ENCODE peak calls at places on chromosomes 2 and 18, in eight cellular contexts. Y, E, C, H, R, A, T and I are unnamed samples.
A peak's percentile ranks its signal among the peaks of the same experiment; 100 is the strongest.

GRCh38 chr2:198376677-198377076 is 572.3 kb downstream of the PLCL1 start:
- DNase-seq in Y (no peak), E (no peak), C (no peak), H (no peak), R (no peak), A (no peak), T (no peak), I (no peak)

GRCh38 chr2:138997346-138997745 is 217.2 kb upstream of the NXPH2 start:
- DNase-seq in Y (no peak), E (no peak), C (no peak), H (no peak), R (no peak), A (no peak), T (no peak), I (no peak)

GRCh38 chr2:134774786-134775641 is 56.2 kb upstream of the TMEM163 start:
- DNase-seq in Y (no peak), E (no peak), C (no peak), H (no peak), R (no peak), A (no peak), T (no peak), I (no peak)

GRCh38 chr2:81148323-81148722 is 843.8 kb upstream of the LRRTM1 start:
- DNase-seq in Y (no peak), E (no peak), C (no peak), H (no peak), R (no peak), A (no peak), T (no peak), I (no peak)

GRCh38 chr18:48441405-48441881 is 32.3 kb upstream of the ZBTB7C start:
- DNase-seq in Y (no peak), E (no peak), C (peak; percentile 62), H (no peak), R (no peak), A (peak; percentile 96), T (no peak), I (peak; percentile 71)

GRCh38 chr2:17300141-17300540 is 218.1 kb downstream of the RAD51AP2 start:
- DNase-seq in Y (no peak), E (no peak), C (no peak), H (no peak), R (peak; percentile 39), A (no peak), T (no peak), I (no peak)

GRCh38 chr2:54692556-54692955 is 30.9 kb upstream of the EML6 start:
- DNase-seq in Y (no peak), E (no peak), C (no peak), H (no peak), R (no peak), A (no peak), T (no peak), I (no peak)

GRCh38 chr2:237058423-237058822 is 27.3 kb upstream of the COPS8 start:
- DNase-seq in Y (no peak), E (no peak), C (no peak), H (no peak), R (no peak), A (no peak), T (no peak), I (no peak)

GRCh38 chr2:16654775-16655456 is 10.7 kb downstream of the CYRIA start:
- DNase-seq in Y (no peak), E (no peak), C (no peak), H (no peak), R (no peak), A (no peak), T (no peak), I (peak; percentile 51)

GRCh38 chr2:47227532-47228166 is 72.5 kb upstream of the STPG4 start:
- DNase-seq in Y (no peak), E (no peak), C (no peak), H (no peak), R (no peak), A (no peak), T (no peak), I (no peak)

GRCh38 chr2:173741715-173742114 is 223.5 kb downstream of the SP3 start:
- DNase-seq in Y (no peak), E (no peak), C (no peak), H (no peak), R (no peak), A (no peak), T (no peak), I (no peak)

GRCh38 chr18:32730620-32731021 is 42.2 kb downstream of the KLHL14 start:
- DNase-seq in Y (no peak), E (no peak), C (no peak), H (no peak), R (no peak), A (no peak), T (no peak), I (no peak)

GRCh38 chr2:128754246-128754724 is 435.6 kb upstream of the HS6ST1 start:
- DNase-seq in Y (no peak), E (no peak), C (no peak), H (no peak), R (no peak), A (no peak), T (peak; percentile 46), I (peak; percentile 55)

GRCh38 chr18:57906852-57907251 is 103.7 kb upstream of the ATP8B1 start:
- DNase-seq in Y (no peak), E (no peak), C (no peak), H (no peak), R (no peak), A (no peak), T (no peak), I (no peak)

GRCh38 chr2:173056705-173057368 is 18.8 kb upstream of the MAP3K20 start:
- DNase-seq in Y (no peak), E (no peak), C (no peak), H (no peak), R (no peak), A (no peak), T (no peak), I (no peak)

GRCh38 chr18:44450220-44450619 is 230.5 kb upstream of the SETBP1 start:
- DNase-seq in Y (no peak), E (no peak), C (no peak), H (no peak), R (no peak), A (no peak), T (no peak), I (no peak)

GRCh38 chr2:129376404-129377077 is 602.9 kb upstream of the RAB6C start:
- DNase-seq in Y (no peak), E (no peak), C (no peak), H (no peak), R (no peak), A (no peak), T (no peak), I (no peak)

GRCh38 chr2:100818003-100818605 is 1.8 kb upstream of the NPAS2 start:
- DNase-seq in Y (no peak), E (no peak), C (no peak), H (no peak), R (no peak), A (no peak), T (no peak), I (no peak)

GRCh38 chr18:54382733-54383252 is 25.1 kb downstream of the C18orf54 start:
- DNase-seq in Y (no peak), E (no peak), C (no peak), H (no peak), R (no peak), A (no peak), T (no peak), I (no peak)

GRCh38 chr2:201798252-201798918 is 8.0 kb upstream of the CDK15 start:
- DNase-seq in Y (no peak), E (no peak), C (no peak), H (no peak), R (no peak), A (no peak), T (no peak), I (no peak)

GRCh38 chr2:44931177-44931795 is 10.2 kb upstream of the SIX3 start:
- DNase-seq in Y (no peak), E (no peak), C (no peak), H (no peak), R (no peak), A (no peak), T (no peak), I (no peak)

GRCh38 chr18:54983041-54983686 is 23.9 kb upstream of the CCDC68 start:
- DNase-seq in Y (no peak), E (no peak), C (no peak), H (peak; percentile 44), R (peak; percentile 70), A (no peak), T (peak; percentile 40), I (no peak)

GRCh38 chr2:2332381-2332780 is 1.3 kb upstream of the MYT1L start:
- DNase-seq in Y (no peak), E (no peak), C (no peak), H (no peak), R (no peak), A (no peak), T (no peak), I (no peak)

GRCh38 chr2:222582931-222583330 is 73.0 kb downstream of the FARSB start:
- DNase-seq in Y (no peak), E (no peak), C (no peak), H (peak; percentile 23), R (no peak), A (no peak), T (no peak), I (no peak)

GRCh38 chr2:76314621-76315020 is 603.9 kb upstream of the GCFC2 start:
- DNase-seq in Y (no peak), E (no peak), C (no peak), H (no peak), R (no peak), A (no peak), T (no peak), I (no peak)

GRCh38 chr2:22904126-22904684 is 480.8 kb upstream of the KLHL29 start:
- DNase-seq in Y (no peak), E (no peak), C (peak; percentile 15), H (peak; percentile 10), R (peak; percentile 62), A (no peak), T (peak; percentile 44), I (no peak)

GRCh38 chr18:54247488-54248175 is 21.7 kb upstream of the POLI start:
- DNase-seq in Y (no peak), E (no peak), C (no peak), H (no peak), R (no peak), A (no peak), T (no peak), I (no peak)

GRCh38 chr2:229851870-229852269 is 69.9 kb downstream of the TRIP12 start:
- DNase-seq in Y (no peak), E (no peak), C (no peak), H (no peak), R (no peak), A (no peak), T (no peak), I (no peak)
- H3K36me3 ChIP-seq in Y (no peaks in the 10 kb centered on the region), E (peaks cover 36% of the 10 kb centered on the region), C (no peaks in the 10 kb centered on the region), H (peaks cover 8% of the 10 kb centered on the region), R (no peaks in the 10 kb centered on the region), A (peaks cover 20% of the 10 kb centered on the region), T (no peaks in the 10 kb centered on the region), I (peaks cover 6% of the 10 kb centered on the region)

GRCh38 chr2:241872313-241872642 is 2.7 kb downstream of the RTP5 start:
- DNase-seq in Y (no peak), E (no peak), C (no peak), H (no peak), R (no peak), A (no peak), T (no peak), I (no peak)
- TF ChIP-seq CTCF in Y (no peak), E (no peak), C (no peak), H (peak; percentile 57), R (no peak), A (no peak), T (no peak), I (no peak)

GRCh38 chr2:160375037-160375436 is 118.6 kb downstream of the RBMS1 start:
- DNase-seq in Y (no peak), E (no peak), C (no peak), H (no peak), R (no peak), A (no peak), T (no peak), I (no peak)
- H3K27ac ChIP-seq in Y (no peak overlapping the region), E (peak overlapping the region; percentile 93), C (peak overlapping the region; percentile 44), H (no peak overlapping the region), R (peak overlapping the region; percentile 75), A (peak overlapping the region; percentile 12), T (no peak overlapping the region), I (peak overlapping the region; percentile 47)

GRCh38 chr2:58805126-58805525 is 564.0 kb upstream of the FANCL start:
- DNase-seq in Y (no peak), E (no peak), C (no peak), H (no peak), R (no peak), A (no peak), T (no peak), I (no peak)
- H3K36me3 ChIP-seq in Y (no peaks in the 10 kb centered on the region), E (no peaks in the 10 kb centered on the region), C (no peaks in the 10 kb centered on the region), H (no peaks in the 10 kb centered on the region), R (no peaks in the 10 kb centered on the region), A (no peaks in the 10 kb centered on the region), T (no peaks in the 10 kb centered on the region), I (no peaks in the 10 kb centered on the region)